ENCODE peak calls at places on chromosomes 7 and 10, in eight cellular contexts. X is choroid plexus epithelial cell, K is esophagus muscularis mucosa, P is OCI-LY7, J is keratinocyte, Q is HFF-Myc, F is GM10248, S is Calu3. Y is an unnamed sample.

GRCh38 chr10:14454629-14455028 is 123.9 kb upstream of the FRMD4A start:
- DNase-seq in X (no peak), J (no peak), Q (no peak), F (no peak), P (no peak), K (peak), S (no peak), Y (no peak)

GRCh38 chr7:19522486-19522885 is 186.4 kb downstream of the POLR1F start:
- DNase-seq in K (no peak), Q (no peak), J (no peak), F (no peak), P (no peak), X (peak), S (no peak), Y (no peak)

GRCh38 chr7:93736970-93737369 is 153.6 kb downstream of the TFPI2 start:
- DNase-seq in K (no peak), Q (no peak), J (no peak), S (no peak), X (peak), F (no peak), P (no peak), Y (no peak)

GRCh38 chr10:124063736-124064135 is 29.7 kb downstream of the CHST15 start:
- DNase-seq in K (no peak), X (peak), P (peak), F (peak), J (no peak), Q (no peak), S (no peak), Y (peak)

GRCh38 chr10:87598700-87599099 is 61.0 kb upstream of the PAPSS2 start:
- DNase-seq in P (no peak), F (no peak), J (no peak), Q (no peak), S (no peak), X (no peak), K (no peak), Y (no peak)

GRCh38 chr7:79502151-79502550 is 48.7 kb upstream of the MAGI2 start:
- DNase-seq in X (no peak), F (no peak), Q (no peak), J (no peak), P (no peak), K (no peak), S (no peak), Y (no peak)

GRCh38 chr7:48074231-48074654 is 14.8 kb upstream of the UPP1 start:
- DNase-seq in K (no peak), J (no peak), P (no peak), S (no peak), X (no peak), Q (no peak), F (no peak), Y (no peak)

GRCh38 chr10:97718659-97719142 is 5.2 kb downstream of the MARVELD1 start:
- DNase-seq in S (peak), Q (no peak), F (no peak), P (no peak), J (peak), X (no peak), K (no peak), Y (no peak)

GRCh38 chr7:45456747-45457146 is 117.4 kb upstream of the ADCY1 start:
- DNase-seq in K (no peak), Q (no peak), X (no peak), P (no peak), S (no peak), J (no peak), F (no peak), Y (no peak)

GRCh38 chr10:60282771-60283353 is 106.8 kb downstream of the ANK3 start:
- DNase-seq in Q (no peak), J (no peak), F (no peak), P (peak), K (no peak), S (peak), X (peak), Y (no peak)

GRCh38 chr7:141477866-141478265 is 73.3 kb upstream of the AGK start:
- DNase-seq in J (no peak), K (no peak), Q (no peak), P (no peak), S (no peak), X (no peak), F (no peak), Y (no peak)

GRCh38 chr10:35691522-35692236 is 49.6 kb upstream of the FZD8 start:
- DNase-seq in F (no peak), K (no peak), J (no peak), X (no peak), P (no peak), S (no peak), Q (no peak), Y (no peak)

GRCh38 chr10:117136391-117136975 is 1.6 kb downstream of the VAX1 start:
- DNase-seq in X (no peak), P (no peak), Q (no peak), J (no peak), F (no peak), S (no peak), K (no peak), Y (no peak)

GRCh38 chr7:137254766-137255165 is 88.8 kb downstream of the PTN start:
- DNase-seq in P (no peak), F (no peak), J (no peak), K (no peak), S (no peak), X (no peak), Q (no peak), Y (no peak)

GRCh38 chr7:133796778-133797177 is 330.4 kb upstream of the LRGUK start:
- DNase-seq in X (no peak), Q (no peak), J (no peak), P (no peak), S (no peak), F (no peak), K (no peak), Y (no peak)

GRCh38 chr10:103884681-103885139 is 29.3 kb upstream of the SH3PXD2A start:
- DNase-seq in K (no peak), Q (peak), S (peak), P (peak), X (peak), F (peak), J (no peak), Y (no peak)

GRCh38 chr7:26898917-26899316 is 34.5 kb upstream of the SKAP2 start:
- DNase-seq in J (no peak), Q (no peak), P (no peak), F (no peak), K (no peak), X (no peak), S (no peak), Y (no peak)

GRCh38 chr7:24573554-24574338 is 494 bp downstream of the PALS2 start:
- DNase-seq in K (no peak), P (peak), Q (no peak), J (no peak), S (peak), X (peak), F (peak), Y (peak)

GRCh38 chr7:98555403-98555802 is 61.7 kb upstream of the NPTX2 start:
- DNase-seq in X (no peak), S (no peak), Q (no peak), P (no peak), F (no peak), K (no peak), J (no peak), Y (no peak)

DNA sequence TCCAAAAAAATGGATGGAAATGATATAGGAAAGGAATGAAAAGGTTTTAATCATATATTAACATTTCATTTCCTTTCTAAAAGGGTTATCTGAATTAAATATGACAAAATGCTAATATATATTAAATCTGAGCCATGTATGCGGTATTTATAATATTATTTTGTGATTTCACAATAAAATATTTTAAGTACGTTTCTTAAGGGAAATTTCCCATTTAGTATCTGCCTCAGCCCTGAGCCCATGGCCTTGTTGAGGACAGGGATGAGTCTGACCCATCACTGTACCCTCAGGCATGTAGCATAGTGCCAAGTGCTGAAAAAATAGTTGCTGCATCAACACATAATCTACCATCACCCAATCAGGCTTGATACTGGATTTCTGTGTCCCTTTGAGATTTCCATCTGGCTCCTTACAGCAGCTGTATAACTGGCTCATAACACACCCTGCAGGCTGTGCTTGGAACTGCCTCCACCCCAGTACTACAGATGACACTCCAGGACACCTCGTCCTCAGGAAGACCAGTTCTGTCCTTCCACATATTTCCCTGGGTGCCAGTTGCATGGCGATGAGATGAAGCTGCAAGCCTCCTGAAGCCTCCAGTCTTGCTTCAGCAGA is 59.4 kb upstream of the ASAH2 start:
- DNase-seq in K (no peak), S (peak), X (peak), Q (no peak), F (no peak), P (peak), J (no peak), Y (peak)
- TF ChIP-seq CTCF in K (peak), S (no peak), X (peak), Q (peak), F (peak), P (peak), J (peak), Y (peak)

GRCh38 chr10:4267084-4267774 is 482.2 kb upstream of the KLF6 start:
- DNase-seq in K (peak), Q (no peak), F (no peak), J (no peak), P (no peak), S (peak), X (peak), Y (no peak)
- TF ChIP-seq CTCF in K (no peak), Q (peak), F (no peak), J (peak), P (no peak), S (no peak), X (peak), Y (no peak)

DNA sequence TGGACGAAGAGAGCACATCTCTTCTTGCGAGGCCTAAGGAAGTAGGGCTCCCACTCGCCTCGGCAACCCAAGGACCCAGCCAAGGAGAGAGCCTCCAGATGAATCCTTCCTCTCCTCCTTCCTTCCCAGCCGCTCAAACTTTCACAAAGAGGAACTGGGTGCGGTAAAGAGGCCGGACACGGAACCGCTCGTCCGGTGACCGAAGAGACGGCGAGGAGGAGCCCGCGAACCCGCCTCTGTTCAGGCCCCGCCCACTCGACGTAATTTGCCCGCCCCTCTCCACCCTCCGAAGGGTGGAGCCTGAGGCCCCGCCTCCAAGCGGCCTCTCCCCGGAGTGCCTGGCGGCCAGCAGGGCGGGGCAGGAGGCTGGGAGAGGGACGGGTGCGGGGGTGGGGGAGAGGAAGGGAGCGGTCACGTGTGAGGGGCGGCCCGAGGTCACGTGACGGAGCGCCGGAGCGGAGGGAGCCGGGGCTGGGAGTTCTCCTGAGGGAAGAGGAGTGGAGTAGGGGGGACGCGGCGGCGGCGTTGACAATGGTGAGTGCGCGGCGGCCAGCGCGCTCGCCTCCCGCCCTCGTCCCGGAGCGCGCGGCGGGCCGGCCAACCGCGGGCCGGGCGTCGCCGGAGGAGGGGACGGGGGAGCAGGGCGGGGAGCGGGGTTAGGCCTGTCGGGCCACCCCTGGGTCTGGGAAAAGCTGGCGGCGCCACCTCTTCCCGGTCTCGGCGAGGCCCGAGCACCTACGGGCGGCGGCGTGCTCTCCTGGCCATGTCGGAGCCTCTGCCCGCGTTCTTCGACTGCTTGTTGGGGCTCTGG is at the start of gene VPS26A:
- DNase-seq in Q (peak), P (peak), F (peak), J (peak), X (peak), K (peak), S (peak), Y (peak)
- TF ChIP-seq CTCF in Q (no peak), P (no peak), F (peak), J (peak), X (no peak), K (peak), S (no peak), Y (peak)

GRCh38 chr10:63506554-63506953 is 14.6 kb upstream of the REEP3 start:
- DNase-seq in P (no peak), S (no peak), K (no peak), F (no peak), Q (no peak), J (no peak), X (no peak), Y (no peak)

GRCh38 chr10:63502832-63503231 is 18.4 kb upstream of the REEP3 start:
- DNase-seq in X (no peak), Q (no peak), K (no peak), J (no peak), F (no peak), S (no peak), P (no peak), Y (no peak)

GRCh38 chr10:63505562-63505961 is 15.6 kb upstream of the REEP3 start:
- DNase-seq in S (no peak), J (no peak), P (no peak), X (no peak), F (no peak), K (no peak), Q (no peak), Y (no peak)

GRCh38 chr10:63503395-63503794 is 17.8 kb upstream of the REEP3 start:
- DNase-seq in Q (no peak), X (no peak), F (no peak), K (no peak), S (no peak), P (no peak), J (no peak), Y (no peak)

GRCh38 chr10:63504145-63504881 is 16.9 kb upstream of the REEP3 start:
- DNase-seq in S (peak), X (no peak), F (no peak), J (peak), P (no peak), Q (no peak), K (no peak), Y (no peak)
- TF ChIP-seq CTCF in S (no peak), X (peak), F (no peak), J (no peak), P (no peak), Q (no peak), K (no peak), Y (no peak)

GRCh38 chr10:56823849-56824248 is 462.8 kb upstream of the ZWINT start:
- DNase-seq in S (peak), Q (no peak), J (no peak), X (peak), K (no peak), P (peak), F (peak), Y (no peak)
- TF ChIP-seq CTCF in S (peak), Q (peak), J (peak), X (no peak), K (peak), P (peak), F (peak), Y (peak)

GRCh38 chr10:74394416-74394969 is 243.5 kb downstream of the ADK start:
- DNase-seq in X (no peak), S (no peak), F (no peak), P (no peak), Q (no peak), J (no peak), K (no peak), Y (no peak)
- TF ChIP-seq CTCF in X (no peak), S (no peak), F (no peak), P (no peak), Q (no peak), J (no peak), K (no peak), Y (no peak)

GRCh38 chr10:101859530-101859929 is 15.9 kb upstream of the KCNIP2 start:
- DNase-seq in S (no peak), J (no peak), Q (no peak), X (no peak), P (no peak), F (no peak), K (no peak), Y (no peak)
- TF ChIP-seq CTCF in S (no peak), J (no peak), Q (no peak), X (no peak), P (no peak), F (no peak), K (no peak), Y (no peak)

DNA sequence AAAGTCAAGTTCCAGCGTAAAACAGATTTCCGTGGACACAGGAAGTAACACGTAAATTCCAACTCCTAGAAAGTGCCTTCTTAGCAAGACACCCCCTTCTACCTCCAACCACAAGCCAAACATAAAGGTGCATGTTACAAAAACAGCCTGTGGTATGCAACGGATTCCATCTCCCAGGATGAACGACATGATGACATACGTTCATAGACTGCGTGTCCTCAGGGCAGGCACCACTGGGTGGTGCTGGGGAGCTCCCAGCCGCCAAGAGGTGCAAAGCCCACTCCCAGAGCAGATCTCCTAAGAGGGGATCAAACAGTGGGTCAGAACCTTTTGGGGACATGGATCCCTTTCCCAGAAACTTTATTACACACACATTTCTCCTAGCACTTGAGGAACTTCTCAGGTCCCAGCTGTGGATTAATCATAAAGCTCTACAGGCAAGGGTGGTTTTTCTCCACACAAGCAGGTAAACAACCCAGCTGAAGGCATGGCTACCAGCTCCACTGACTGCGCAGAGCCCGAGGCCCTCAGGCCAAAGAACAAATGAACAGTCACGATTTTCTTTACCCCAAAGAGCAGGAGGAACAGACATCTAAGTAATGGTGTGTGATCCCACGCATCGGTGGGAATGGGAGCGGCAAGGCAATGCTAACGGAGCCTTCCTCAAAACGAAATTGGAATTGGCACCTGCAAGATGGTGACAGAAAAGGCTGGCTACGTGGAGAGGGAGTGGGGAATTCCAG is 13.8 kb downstream of the PSAP start:
- DNase-seq in K (no peak), F (no peak), J (no peak), P (peak), S (no peak), X (peak), Q (no peak), Y (peak)
- TF ChIP-seq CTCF in K (peak), F (peak), J (peak), P (peak), S (peak), X (peak), Q (peak), Y (peak)